ENCODE peak calls at places on chromosomes 13 and 19, in six cellular contexts. One of them, this sample, is unnamed.

GRCh38 chr19:32652893-32653625 is 21.9 kb downstream of the ANKRD27 start:
- DNase-seq in breast epithelium: peak; percentile 59
- DNase-seq in mesendoderm: no peak
- DNase-seq in heart left ventricle: peak; percentile 78
- DNase-seq in neuronal stem cell: no peak
- DNase-seq in suprapubic skin: no peak
- DNase-seq in this sample: peak; percentile 78

GRCh38 chr19:28217064-28217463 is 995.9 kb downstream of the UQCRFS1 start:
- DNase-seq in neuronal stem cell: no peak
- DNase-seq in suprapubic skin: no peak
- DNase-seq in mesendoderm: peak; percentile 75
- DNase-seq in heart left ventricle: no peak
- DNase-seq in breast epithelium: no peak
- DNase-seq in this sample: no peak

GRCh38 chr13:39895254-39895653 is 239.8 kb downstream of the COG6 start:
- DNase-seq in breast epithelium: no peak
- DNase-seq in mesendoderm: no peak
- DNase-seq in neuronal stem cell: no peak
- DNase-seq in suprapubic skin: no peak
- DNase-seq in heart left ventricle: no peak
- DNase-seq in this sample: no peak

GRCh38 chr13:93859666-93860065 is 619.8 kb downstream of the DCT start:
- DNase-seq in suprapubic skin: no peak
- DNase-seq in mesendoderm: no peak
- DNase-seq in breast epithelium: no peak
- DNase-seq in neuronal stem cell: no peak
- DNase-seq in heart left ventricle: no peak
- DNase-seq in this sample: no peak

GRCh38 chr13:113917096-113917495 is 53.2 kb upstream of the GAS6 start:
- DNase-seq in mesendoderm: no peak
- DNase-seq in neuronal stem cell: no peak
- DNase-seq in suprapubic skin: peak; percentile 70
- DNase-seq in breast epithelium: peak; percentile 14
- DNase-seq in heart left ventricle: no peak
- DNase-seq in this sample: no peak

GRCh38 chr13:45828253-45828968 is 23.1 kb downstream of the SIAH3 start:
- DNase-seq in heart left ventricle: no peak
- DNase-seq in neuronal stem cell: no peak
- DNase-seq in suprapubic skin: no peak
- DNase-seq in mesendoderm: no peak
- DNase-seq in breast epithelium: no peak
- DNase-seq in this sample: no peak

GRCh38 chr13:96898212-96898611 is 96.1 kb downstream of the OXGR1 start:
- DNase-seq in suprapubic skin: no peak
- DNase-seq in breast epithelium: no peak
- DNase-seq in heart left ventricle: no peak
- DNase-seq in mesendoderm: peak; percentile 10
- DNase-seq in neuronal stem cell: no peak
- DNase-seq in this sample: no peak

GRCh38 chr19:58003153-58003828 is 671 bp upstream of the ZNF606 start:
- DNase-seq in suprapubic skin: no peak
- DNase-seq in mesendoderm: no peak
- DNase-seq in heart left ventricle: no peak
- DNase-seq in breast epithelium: no peak
- DNase-seq in neuronal stem cell: no peak
- DNase-seq in this sample: peak; percentile 10

GRCh38 chr13:31380728-31381127 is 181.0 kb downstream of the B3GLCT start:
- DNase-seq in breast epithelium: no peak
- DNase-seq in neuronal stem cell: peak; percentile 37
- DNase-seq in heart left ventricle: no peak
- DNase-seq in mesendoderm: no peak
- DNase-seq in suprapubic skin: no peak
- DNase-seq in this sample: no peak

GRCh38 chr13:30864352-30865130 is 41.5 kb upstream of the MEDAG start:
- DNase-seq in heart left ventricle: no peak
- DNase-seq in suprapubic skin: no peak
- DNase-seq in neuronal stem cell: no peak
- DNase-seq in mesendoderm: peak; percentile 78
- DNase-seq in breast epithelium: no peak
- DNase-seq in this sample: no peak

GRCh38 chr13:38684714-38685113 is 2.2 kb upstream of the FREM2 start:
- DNase-seq in suprapubic skin: no peak
- DNase-seq in neuronal stem cell: no peak
- DNase-seq in heart left ventricle: no peak
- DNase-seq in mesendoderm: peak; percentile 54
- DNase-seq in breast epithelium: no peak
- DNase-seq in this sample: no peak

GRCh38 chr19:33904681-33905080 is 108.0 kb downstream of the KCTD15 start:
- DNase-seq in mesendoderm: peak; percentile 88
- DNase-seq in breast epithelium: peak; percentile 48
- DNase-seq in heart left ventricle: peak; percentile 25
- DNase-seq in suprapubic skin: no peak
- DNase-seq in neuronal stem cell: peak; percentile 12
- DNase-seq in this sample: no peak

GRCh38 chr19:33752018-33752790 is 44.5 kb upstream of the KCTD15 start:
- DNase-seq in breast epithelium: no peak
- DNase-seq in neuronal stem cell: no peak
- DNase-seq in heart left ventricle: no peak
- DNase-seq in suprapubic skin: no peak
- DNase-seq in mesendoderm: no peak
- DNase-seq in this sample: no peak

GRCh38 chr19:48896191-48896720 is 2.3 kb downstream of the TULP2 start:
- DNase-seq in breast epithelium: no peak
- DNase-seq in suprapubic skin: peak; percentile 89
- DNase-seq in neuronal stem cell: peak; percentile 53
- DNase-seq in heart left ventricle: peak; percentile 62
- DNase-seq in mesendoderm: peak; percentile 75
- DNase-seq in this sample: peak; percentile 68

GRCh38 chr13:95553614-95554385 is 1.3 kb downstream of the CLDN10 start:
- DNase-seq in suprapubic skin: no peak
- DNase-seq in breast epithelium: no peak
- DNase-seq in neuronal stem cell: no peak
- DNase-seq in heart left ventricle: no peak
- DNase-seq in mesendoderm: peak; percentile 61
- DNase-seq in this sample: peak; percentile 13

GRCh38 chr13:106173346-106173745 is 362.1 kb downstream of the EFNB2 start:
- DNase-seq in neuronal stem cell: no peak
- DNase-seq in mesendoderm: no peak
- DNase-seq in suprapubic skin: no peak
- DNase-seq in heart left ventricle: no peak
- DNase-seq in breast epithelium: no peak
- DNase-seq in this sample: no peak

GRCh38 chr13:73870970-73871935 is 263.0 kb downstream of the KLF12 start:
- DNase-seq in neuronal stem cell: no peak
- DNase-seq in heart left ventricle: peak; percentile 47
- DNase-seq in mesendoderm: peak; percentile 75
- DNase-seq in breast epithelium: no peak
- DNase-seq in suprapubic skin: no peak
- DNase-seq in this sample: no peak

GRCh38 chr19:31436121-31436776 is 87.0 kb upstream of the TSHZ3 start:
- DNase-seq in neuronal stem cell: no peak
- DNase-seq in heart left ventricle: no peak
- DNase-seq in suprapubic skin: no peak
- DNase-seq in mesendoderm: no peak
- DNase-seq in breast epithelium: no peak
- DNase-seq in this sample: no peak

GRCh38 chr13:59834801-59835200 is 328.9 kb downstream of the DIAPH3 start:
- DNase-seq in mesendoderm: no peak
- DNase-seq in heart left ventricle: no peak
- DNase-seq in breast epithelium: no peak
- DNase-seq in suprapubic skin: no peak
- DNase-seq in neuronal stem cell: no peak
- DNase-seq in this sample: no peak

GRCh38 chr13:31756346-31756745 is 17.0 kb downstream of the RXFP2 start:
- DNase-seq in breast epithelium: no peak
- DNase-seq in neuronal stem cell: no peak
- DNase-seq in mesendoderm: no peak
- DNase-seq in heart left ventricle: no peak
- DNase-seq in suprapubic skin: no peak
- DNase-seq in this sample: no peak

GRCh38 chr19:39131255-39131755 is 5.7 kb downstream of the PAK4 start:
- DNase-seq in heart left ventricle: peak; percentile 74
- DNase-seq in suprapubic skin: no peak
- DNase-seq in neuronal stem cell: no peak
- DNase-seq in mesendoderm: no peak
- DNase-seq in breast epithelium: peak; percentile 81
- DNase-seq in this sample: peak; percentile 67

GRCh38 chr13:27658569-27658968 is 36.9 kb downstream of the POLR1D start:
- DNase-seq in heart left ventricle: no peak
- DNase-seq in breast epithelium: no peak
- DNase-seq in mesendoderm: no peak
- DNase-seq in suprapubic skin: no peak
- DNase-seq in neuronal stem cell: no peak
- DNase-seq in this sample: no peak

GRCh38 chr19:5001547-5002131 is 32.7 kb downstream of the KDM4B start:
- DNase-seq in mesendoderm: peak; percentile 57
- DNase-seq in heart left ventricle: no peak
- DNase-seq in suprapubic skin: no peak
- DNase-seq in neuronal stem cell: no peak
- DNase-seq in breast epithelium: no peak
- DNase-seq in this sample: no peak

GRCh38 chr19:10291554-10292205 is 1.9 kb downstream of the ICAM5 start:
- DNase-seq in suprapubic skin: no peak
- DNase-seq in mesendoderm: no peak
- DNase-seq in breast epithelium: no peak
- DNase-seq in neuronal stem cell: no peak
- DNase-seq in heart left ventricle: no peak
- DNase-seq in this sample: no peak

GRCh38 chr13:95185851-95186250 is 115.4 kb downstream of the ABCC4 start:
- DNase-seq in mesendoderm: peak; percentile 11
- DNase-seq in heart left ventricle: no peak
- DNase-seq in breast epithelium: no peak
- DNase-seq in neuronal stem cell: no peak
- DNase-seq in suprapubic skin: no peak
- DNase-seq in this sample: no peak

DNA sequence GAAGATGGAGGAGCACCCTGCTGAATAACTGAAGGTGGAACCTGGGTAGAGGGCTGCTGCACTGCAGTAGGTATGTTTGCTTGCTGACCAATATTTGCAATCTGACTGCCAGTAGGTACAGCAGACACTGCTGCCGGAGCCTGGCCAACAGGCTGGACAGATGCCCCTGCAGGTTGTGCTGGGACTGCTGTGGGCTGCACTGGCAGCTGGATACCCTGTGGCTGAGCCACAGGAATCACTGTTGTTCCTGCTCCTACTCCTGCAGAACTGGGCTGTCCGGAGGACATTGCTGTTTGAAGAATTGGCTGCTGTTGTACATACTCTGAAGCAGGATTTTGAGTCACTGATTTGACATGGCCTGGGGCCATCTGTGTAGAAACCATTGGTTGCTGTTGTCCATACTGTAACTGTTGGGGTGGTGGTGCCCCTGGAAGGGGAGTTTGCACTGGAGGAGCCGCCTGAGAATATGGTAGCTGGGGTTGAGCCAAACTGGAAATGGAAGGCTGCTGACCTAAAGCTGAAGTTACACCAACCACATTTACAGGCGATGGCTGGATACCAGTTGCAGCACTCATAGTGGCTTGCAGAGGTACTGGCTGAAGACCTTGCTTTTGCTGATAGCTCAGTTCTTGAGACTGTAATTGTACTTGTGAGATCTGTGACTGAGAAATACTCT is 2.2 kb downstream of the TSC22D1 start:
- DNase-seq in heart left ventricle: no peak
- DNase-seq in neuronal stem cell: no peak
- DNase-seq in mesendoderm: peak; percentile 78
- DNase-seq in breast epithelium: no peak
- DNase-seq in suprapubic skin: no peak
- DNase-seq in this sample: no peak
- H3K27ac ChIP-seq in heart left ventricle: no peak overlapping the region
- H3K27ac ChIP-seq in neuronal stem cell: no peak overlapping the region
- H3K27ac ChIP-seq in mesendoderm: no peak overlapping the region
- H3K27ac ChIP-seq in breast epithelium: no peak overlapping the region
- H3K27ac ChIP-seq in suprapubic skin: no peak overlapping the region
- H3K27ac ChIP-seq in this sample: no peak overlapping the region

GRCh38 chr13:75704942-75705320 is 68.8 kb downstream of the LMO7 start:
- DNase-seq in suprapubic skin: no peak
- DNase-seq in neuronal stem cell: no peak
- DNase-seq in mesendoderm: peak; percentile 43
- DNase-seq in heart left ventricle: no peak
- DNase-seq in breast epithelium: peak; percentile 56
- DNase-seq in this sample: no peak
- H3K27ac ChIP-seq in suprapubic skin: peak overlapping the region; percentile 76
- H3K27ac ChIP-seq in neuronal stem cell: no peak overlapping the region
- H3K27ac ChIP-seq in mesendoderm: no peak overlapping the region
- H3K27ac ChIP-seq in heart left ventricle: no peak overlapping the region
- H3K27ac ChIP-seq in breast epithelium: no peak overlapping the region
- H3K27ac ChIP-seq in this sample: no peak overlapping the region

GRCh38 chr13:29791508-29791907 is 58.9 kb downstream of the UBL3 start:
- DNase-seq in breast epithelium: no peak
- DNase-seq in suprapubic skin: no peak
- DNase-seq in heart left ventricle: no peak
- DNase-seq in neuronal stem cell: no peak
- DNase-seq in mesendoderm: no peak
- DNase-seq in this sample: no peak
- H3K27ac ChIP-seq in breast epithelium: no peak overlapping the region
- H3K27ac ChIP-seq in suprapubic skin: no peak overlapping the region
- H3K27ac ChIP-seq in heart left ventricle: no peak overlapping the region
- H3K27ac ChIP-seq in neuronal stem cell: no peak overlapping the region
- H3K27ac ChIP-seq in mesendoderm: no peak overlapping the region
- H3K27ac ChIP-seq in this sample: no peak overlapping the region

GRCh38 chr19:1438035-1438932 is at the start of gene RPS15:
- DNase-seq in suprapubic skin: peak; percentile 98
- DNase-seq in breast epithelium: peak; percentile 90
- DNase-seq in mesendoderm: peak; percentile 96
- DNase-seq in heart left ventricle: peak; percentile 96
- DNase-seq in neuronal stem cell: peak; percentile 96
- DNase-seq in this sample: peak; percentile 94

GRCh38 chr19:1438933-1439358 is 750 bp downstream of the RPS15 start:
- DNase-seq in mesendoderm: no peak
- DNase-seq in breast epithelium: no peak
- DNase-seq in suprapubic skin: no peak
- DNase-seq in heart left ventricle: no peak
- DNase-seq in neuronal stem cell: no peak
- DNase-seq in this sample: no peak

GRCh38 chr19:1441677-1442438 is 3.7 kb downstream of the RPS15 start:
- DNase-seq in breast epithelium: no peak
- DNase-seq in heart left ventricle: no peak
- DNase-seq in mesendoderm: no peak
- DNase-seq in suprapubic skin: no peak
- DNase-seq in neuronal stem cell: no peak
- DNase-seq in this sample: no peak

GRCh38 chr19:1441022-1441426 is 2.8 kb downstream of the RPS15 start:
- DNase-seq in suprapubic skin: no peak
- DNase-seq in breast epithelium: no peak
- DNase-seq in mesendoderm: no peak
- DNase-seq in neuronal stem cell: no peak
- DNase-seq in heart left ventricle: no peak
- DNase-seq in this sample: no peak

DNA sequence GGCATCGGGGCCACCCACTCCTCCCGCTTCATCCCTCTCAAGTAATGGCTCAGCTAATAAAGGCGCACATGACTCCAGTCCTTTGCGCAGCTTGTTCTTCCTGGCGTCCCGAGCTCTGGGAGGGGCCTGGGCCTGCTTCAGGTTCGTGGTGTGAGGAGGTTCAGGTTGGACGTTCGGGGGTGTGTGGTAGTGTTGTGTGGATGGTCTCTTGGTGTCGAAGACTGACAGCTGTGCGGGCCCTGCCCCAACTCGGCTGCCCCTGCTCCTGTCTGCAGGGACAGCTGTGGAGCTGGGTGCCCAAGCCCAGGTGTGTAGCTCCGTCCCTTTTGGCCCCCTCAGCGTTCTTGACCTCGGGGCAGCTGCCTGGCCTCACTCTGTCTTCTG is 2.2 kb downstream of the RPS15 start:
- DNase-seq in neuronal stem cell: no peak
- DNase-seq in suprapubic skin: no peak
- DNase-seq in mesendoderm: no peak
- DNase-seq in breast epithelium: no peak
- DNase-seq in heart left ventricle: no peak
- DNase-seq in this sample: no peak
- H3K27ac ChIP-seq in neuronal stem cell: no peak overlapping the region
- H3K27ac ChIP-seq in suprapubic skin: no peak overlapping the region
- H3K27ac ChIP-seq in mesendoderm: no peak overlapping the region
- H3K27ac ChIP-seq in breast epithelium: no peak overlapping the region
- H3K27ac ChIP-seq in heart left ventricle: no peak overlapping the region
- H3K27ac ChIP-seq in this sample: no peak overlapping the region